ENCODE peak calls at places on chromosomes 16 and 17, in five cellular contexts. Z is body of pancreas, J is PC-3, X is stomach, W is transverse colon. R is an unnamed sample.

GRCh38 chr16:81758376-81758775 is 20.7 kb upstream of the PLCG2 start:
- DNase-seq in Z (no peak), J (peak), X (no peak), W (no peak), R (peak)

GRCh38 chr16:24685539-24686432 is 43.7 kb upstream of the TNRC6A start:
- DNase-seq in Z (peak), J (peak), X (peak), W (peak), R (peak)

GRCh38 chr17:72427761-72428109 is 306.9 kb downstream of the SOX9 start:
- DNase-seq in Z (no peak), J (no peak), X (no peak), W (no peak), R (no peak)

GRCh38 chr16:56608876-56609462 is 585 bp downstream of the MT2A start:
- DNase-seq in Z (peak), J (no peak), X (no peak), W (no peak), R (no peak)

GRCh38 chr17:8683355-8683754 is 52.8 kb upstream of the MYH10 start:
- DNase-seq in Z (no peak), J (no peak), X (no peak), W (no peak), R (no peak)

GRCh38 chr17:69597898-69598692 is 183.6 kb downstream of the MAP2K6 start:
- DNase-seq in Z (no peak), J (peak), X (no peak), W (no peak), R (no peak)

GRCh38 chr16:67265834-67266233 is 13.5 kb upstream of the PLEKHG4 start:
- DNase-seq in Z (no peak), J (no peak), X (no peak), W (no peak), R (no peak)

GRCh38 chr17:81035389-81036127 is 607 bp downstream of the BAIAP2 start:
- DNase-seq in Z (no peak), J (peak), X (no peak), W (no peak), R (peak)

GRCh38 chr17:67942810-67943209 is 53.5 kb downstream of the C17orf58 start:
- DNase-seq in Z (no peak), J (peak), X (no peak), W (no peak), R (peak)

GRCh38 chr17:18040287-18040858 is 1.2 kb downstream of the GID4 start:
- DNase-seq in Z (no peak), J (no peak), X (no peak), W (no peak), R (no peak)

GRCh38 chr16:14300631-14301149 is 229.6 kb downstream of the MRTFB start:
- DNase-seq in Z (peak), J (peak), X (peak), W (peak), R (peak)

GRCh38 chr16:23597003-23597756 is 1.1 kb upstream of the NDUFAB1 start:
- DNase-seq in Z (peak), J (peak), X (no peak), W (peak), R (peak)

GRCh38 chr16:86821933-86822332 is 243.6 kb downstream of the FOXL1 start:
- DNase-seq in Z (no peak), J (peak), X (no peak), W (no peak), R (no peak)

GRCh38 chr16:86816930-86817625 is 238.7 kb downstream of the FOXL1 start:
- DNase-seq in Z (no peak), J (no peak), X (no peak), W (no peak), R (no peak)

GRCh38 chr16:86823125-86823524 is 244.8 kb downstream of the FOXL1 start:
- DNase-seq in Z (no peak), J (peak), X (no peak), W (no peak), R (no peak)

GRCh38 chr16:86818701-86819522 is 240.6 kb downstream of the FOXL1 start:
- DNase-seq in Z (peak), J (no peak), X (no peak), W (no peak), R (no peak)

GRCh38 chr16:86819523-86819887 is 241.2 kb downstream of the FOXL1 start:
- DNase-seq in Z (no peak), J (peak), X (no peak), W (no peak), R (no peak)
- TF ChIP-seq CTCF in Z (no peak), J (peak), X (no peak), W (no peak), R (no peak)

GRCh38 chr16:85172465-85173071 is 60.3 kb upstream of the CIBAR2 start:
- DNase-seq in Z (peak), J (peak), X (no peak), W (no peak), R (peak)
- TF ChIP-seq CTCF in Z (peak), J (peak), X (no peak), W (peak), R (no peak)

GRCh38 chr17:31517524-31517923 is 126.0 kb downstream of the RAB11FIP4 start:
- DNase-seq in Z (peak), J (peak), X (no peak), W (no peak), R (peak)
- TF ChIP-seq CTCF in Z (no peak), J (peak), X (no peak), W (peak), R (peak)

DNA sequence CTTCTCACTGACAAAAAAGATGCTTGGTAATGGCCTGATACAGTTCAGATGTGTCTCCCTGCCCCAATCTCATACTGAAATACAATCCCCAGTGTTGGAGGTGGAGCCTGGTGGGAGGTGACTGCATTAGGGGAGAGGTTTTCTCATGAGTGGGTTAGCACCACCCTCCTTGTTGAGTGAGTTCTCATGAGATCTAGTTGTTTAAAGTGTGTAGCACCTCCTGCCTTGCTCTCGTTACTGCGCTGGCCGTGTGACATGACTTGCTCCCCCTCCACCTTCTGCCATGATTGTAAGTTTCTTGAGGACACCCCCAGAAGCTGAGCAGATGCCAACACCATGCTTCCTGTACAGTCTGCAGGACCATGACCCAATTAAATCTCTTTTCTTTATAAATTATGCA is 5.0 kb downstream of the TSR1 start:
- DNase-seq in Z (no peak), J (no peak), X (no peak), W (no peak), R (no peak)
- TF ChIP-seq CTCF in Z (no peak), J (no peak), X (no peak), W (no peak), R (no peak)

GRCh38 chr17:74355065-74355464 is 6.6 kb downstream of the BTBD17 start:
- DNase-seq in Z (no peak), J (no peak), X (no peak), W (no peak), R (no peak)

GRCh38 chr17:74357466-74357809 is 4.2 kb downstream of the BTBD17 start:
- DNase-seq in Z (no peak), J (no peak), X (no peak), W (no peak), R (no peak)

GRCh38 chr17:74354561-74354960 is 7.1 kb downstream of the BTBD17 start:
- DNase-seq in Z (no peak), J (no peak), X (no peak), W (no peak), R (no peak)

GRCh38 chr17:74358696-74359095 is 3.0 kb downstream of the BTBD17 start:
- DNase-seq in Z (no peak), J (no peak), X (no peak), W (no peak), R (no peak)

GRCh38 chr17:74356640-74357465 is 4.8 kb downstream of the BTBD17 start:
- DNase-seq in Z (peak), J (peak), X (no peak), W (no peak), R (peak)
- TF ChIP-seq CTCF in Z (no peak), J (no peak), X (no peak), W (no peak), R (no peak)

GRCh38 chr17:38557836-38558750 is 47.7 kb downstream of the SRCIN1 start:
- DNase-seq in Z (peak), J (peak), X (peak), W (peak), R (peak)

GRCh38 chr17:38559880-38560230 is 45.9 kb downstream of the SRCIN1 start:
- DNase-seq in Z (no peak), J (no peak), X (no peak), W (no peak), R (no peak)

GRCh38 chr17:38560503-38561318 is 45.0 kb downstream of the SRCIN1 start:
- DNase-seq in Z (no peak), J (no peak), X (no peak), W (no peak), R (no peak)

GRCh38 chr17:38558751-38559024 is 47.1 kb downstream of the SRCIN1 start:
- DNase-seq in Z (no peak), J (no peak), X (no peak), W (no peak), R (no peak)

GRCh38 chr17:38559025-38559879 is 46.5 kb downstream of the SRCIN1 start:
- DNase-seq in Z (peak), J (no peak), X (peak), W (peak), R (peak)
- TF ChIP-seq CTCF in Z (peak), J (no peak), X (peak), W (peak), R (no peak)

GRCh38 chr16:3461120-3461519 is 17.6 kb downstream of the NAA60 start:
- DNase-seq in Z (no peak), J (no peak), X (no peak), W (no peak), R (no peak)
- TF ChIP-seq CTCF in Z (no peak), J (no peak), X (no peak), W (no peak), R (no peak)

R was measured in Calu3.